ENCODE peak calls at places on chromosomes 4 and X, in nine cellular contexts. M, Y, E, Q, L, N, J, K and U are unnamed samples. For H3K27me3 and H3K36me3, the result is how much of the 10 kb centered on the place peaks cover.

GRCh38 chr4:186829740-186830449 is 106.2 kb upstream of the FAT1 start:
- DNase-seq in M (no peak), Y (no peak), E (no peak), Q (no peak), L (no peak), N (peak), J (no peak), K (no peak), U (no peak)

GRCh38 chrX:40009462-40009851 is 88.3 kb downstream of the BCOR start:
- DNase-seq in M (peak), Y (no peak), E (peak), Q (peak), L (no peak), N (no peak), J (no peak), K (no peak), U (no peak)

GRCh38 chr4:76764251-76764650 is 133.7 kb downstream of the SOWAHB start:
- DNase-seq in M (peak), Y (no peak), E (no peak), Q (peak), L (no peak), N (peak), J (no peak), K (no peak), U (peak)

GRCh38 chr4:110663738-110664444 is 41.0 kb upstream of the PITX2 start:
- DNase-seq in M (no peak), Y (no peak), E (no peak), Q (peak), L (peak), N (no peak), J (no peak), K (no peak), U (peak)

GRCh38 chr4:9952415-9952950 is 68.8 kb downstream of the SLC2A9 start:
- DNase-seq in M (no peak), Y (no peak), E (no peak), Q (no peak), L (no peak), N (no peak), J (no peak), K (no peak), U (no peak)

GRCh38 chrX:151543706-151544105 is 19.8 kb upstream of the PASD1 start:
- DNase-seq in M (no peak), Y (no peak), E (no peak), Q (no peak), L (no peak), N (no peak), J (no peak), K (no peak), U (no peak)

GRCh38 chr4:94558392-94558920 is 106.7 kb downstream of the PDLIM5 start:
- DNase-seq in M (no peak), Y (no peak), E (no peak), Q (no peak), L (no peak), N (no peak), J (no peak), K (no peak), U (no peak)

GRCh38 chr4:41154814-41155177 is 59.5 kb downstream of the APBB2 start:
- DNase-seq in M (no peak), Y (no peak), E (no peak), Q (peak), L (no peak), N (no peak), J (no peak), K (no peak), U (no peak)

GRCh38 chr4:125650557-125650956 is 335.8 kb downstream of the FAT4 start:
- DNase-seq in M (no peak), Y (no peak), E (no peak), Q (no peak), L (no peak), N (no peak), J (no peak), K (no peak), U (no peak)

GRCh38 chr4:145216532-145216931 is 36.1 kb upstream of the OTUD4 start:
- DNase-seq in M (no peak), Y (no peak), E (peak), Q (peak), L (peak), N (peak), J (no peak), K (no peak), U (no peak)

GRCh38 chr4:82046796-82047195 is 327.0 kb downstream of the HNRNPD start:
- DNase-seq in M (no peak), Y (no peak), E (no peak), Q (no peak), L (no peak), N (no peak), J (no peak), K (no peak), U (no peak)

GRCh38 chrX:111511477-111511876 is at the start of gene SERTM2:
- DNase-seq in M (peak), Y (no peak), E (peak), Q (no peak), L (no peak), N (no peak), J (no peak), K (no peak), U (no peak)

DNA sequence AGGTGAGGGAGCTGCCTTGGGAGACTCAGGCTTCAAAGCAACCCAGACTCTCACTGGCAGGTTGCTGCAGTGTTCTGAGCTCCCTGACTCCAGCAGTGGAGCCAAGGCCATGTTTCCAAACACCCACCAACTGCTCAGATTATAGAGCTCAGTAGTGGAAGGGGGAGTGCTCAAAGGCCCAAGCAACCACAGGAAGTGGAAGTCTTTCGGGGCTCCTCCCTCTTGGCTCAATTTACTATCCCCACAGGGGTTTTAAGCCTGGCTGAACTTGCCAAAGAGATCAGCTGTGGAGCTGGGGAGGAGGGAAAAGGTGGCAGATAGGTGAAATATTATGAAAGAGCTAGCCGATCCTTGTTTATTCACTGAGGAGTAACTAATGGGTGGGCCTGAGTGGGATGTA is 82.5 kb downstream of the HPRT1 start:
- DNase-seq in M (peak), Y (no peak), E (peak), Q (peak), L (peak), N (no peak), J (no peak), K (no peak), U (no peak)
- H3K27me3 ChIP-seq in M (under half), Y (under half), E (under half), Q (under half), L (under half), N (under half), J (under half), K (under half), U (under half)

DNA sequence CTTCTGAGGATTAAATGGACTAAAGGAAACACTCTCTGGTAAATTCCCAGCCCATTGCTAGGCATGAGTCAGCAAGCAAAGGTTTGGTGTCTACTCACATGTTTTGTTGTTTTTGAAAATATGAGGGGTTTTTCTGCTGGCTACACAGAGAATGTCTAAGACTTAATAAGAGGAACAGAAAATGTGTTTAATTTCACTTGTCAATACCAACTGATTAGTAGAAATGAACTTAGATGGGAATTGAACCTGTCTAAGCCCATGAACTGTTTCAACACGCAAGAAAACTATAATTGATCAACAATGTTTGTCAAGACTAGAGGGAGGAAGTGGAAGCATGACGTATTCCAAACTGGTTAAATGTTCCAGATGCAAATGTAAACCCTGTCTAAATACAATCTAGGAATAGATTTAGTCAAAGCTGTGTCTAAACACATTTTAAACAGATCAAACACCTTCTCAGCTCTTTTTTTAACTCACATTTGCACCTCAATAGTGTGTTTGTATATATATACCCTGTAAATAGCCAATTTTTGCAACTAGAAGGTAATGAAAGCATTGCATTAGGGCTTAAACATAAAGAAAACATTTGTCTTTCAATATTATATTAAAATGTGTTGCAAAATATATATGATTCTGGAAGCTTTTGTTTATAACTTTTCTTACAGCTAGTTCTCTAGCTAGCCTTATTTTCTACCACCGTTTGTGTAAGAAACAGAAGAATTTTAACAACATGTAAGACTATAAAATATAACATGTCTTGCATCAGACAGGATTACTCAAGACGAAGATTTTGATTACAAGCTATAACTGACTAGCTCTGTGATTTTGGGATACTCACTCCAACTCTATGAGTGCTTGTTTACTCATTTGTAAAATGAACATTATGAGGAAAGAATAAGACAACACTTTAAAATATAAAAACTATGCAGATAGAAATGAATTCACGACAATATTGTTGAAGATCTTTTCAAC is 607.8 kb downstream of the FSTL5 start:
- DNase-seq in M (peak), Y (no peak), E (no peak), Q (peak), L (peak), N (peak), J (no peak), K (no peak), U (no peak)
- H3K4me3 ChIP-seq in M (no peak), Y (no peak), E (no peak), Q (no peak), L (no peak), N (no peak), J (no peak), K (no peak), U (no peak)

GRCh38 chr4:128850252-128850651 is 40.8 kb downstream of the JADE1 start:
- DNase-seq in M (no peak), Y (no peak), E (no peak), Q (no peak), L (no peak), N (no peak), J (no peak), K (no peak), U (no peak)
- H3K36me3 ChIP-seq in M (under half), Y (half or more), E (half or more), Q (half or more), L (half or more), N (half or more), J (half or more), K (half or more), U (under half)

GRCh38 chr4:121819216-121819980 is 4.3 kb downstream of the CCNA2 start:
- DNase-seq in M (no peak), Y (no peak), E (no peak), Q (peak), L (no peak), N (no peak), J (no peak), K (no peak), U (no peak)

GRCh38 chr4:121814756-121815155 is 8.9 kb downstream of the CCNA2 start:
- DNase-seq in M (no peak), Y (no peak), E (no peak), Q (peak), L (no peak), N (no peak), J (no peak), K (no peak), U (no peak)

GRCh38 chr4:121817006-121817405 is 6.7 kb downstream of the CCNA2 start:
- DNase-seq in M (no peak), Y (no peak), E (no peak), Q (no peak), L (no peak), N (no peak), J (no peak), K (no peak), U (no peak)

GRCh38 chr4:121818215-121818614 is 5.5 kb downstream of the CCNA2 start:
- DNase-seq in M (no peak), Y (no peak), E (no peak), Q (no peak), L (no peak), N (no peak), J (no peak), K (no peak), U (no peak)

DNA sequence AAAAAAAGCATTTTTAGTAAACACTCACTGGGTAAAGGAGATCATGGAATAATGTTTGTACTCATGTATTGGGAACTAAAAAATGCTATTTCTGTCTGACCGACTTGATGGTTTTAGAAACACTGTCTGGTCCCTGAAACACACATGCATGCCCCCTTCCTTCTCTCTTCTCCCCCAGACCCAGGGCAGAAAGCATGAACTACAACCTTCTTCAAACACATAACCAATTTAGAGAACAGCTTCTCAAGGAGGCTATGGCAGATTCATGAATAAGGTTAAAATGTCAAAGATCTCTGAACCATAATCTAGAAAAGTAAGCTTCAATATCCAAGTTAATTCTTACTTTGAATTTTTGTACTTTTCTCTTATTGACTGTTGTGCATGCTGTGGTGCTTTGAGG is 6.0 kb downstream of the CCNA2 start:
- DNase-seq in M (no peak), Y (no peak), E (no peak), Q (no peak), L (no peak), N (no peak), J (no peak), K (no peak), U (no peak)
- H3K27me3 ChIP-seq in M (under half), Y (under half), E (under half), Q (under half), L (under half), N (under half), J (under half), K (under half), U (under half)

GRCh38 chr4:28774344-28774743 is 1913.7 kb downstream of the STIM2 start:
- DNase-seq in M (no peak), Y (no peak), E (no peak), Q (no peak), L (no peak), N (no peak), J (no peak), K (no peak), U (no peak)
- H3K4me3 ChIP-seq in M (no peak), Y (no peak), E (no peak), Q (no peak), L (no peak), N (no peak), J (no peak), K (no peak), U (no peak)

GRCh38 chr4:140227286-140227685 is 73.3 kb upstream of the MAML3 start:
- DNase-seq in M (no peak), Y (no peak), E (no peak), Q (no peak), L (no peak), N (no peak), J (no peak), K (no peak), U (no peak)

GRCh38 chr4:140234697-140235060 is 80.7 kb upstream of the MAML3 start:
- DNase-seq in M (no peak), Y (no peak), E (no peak), Q (no peak), L (no peak), N (no peak), J (no peak), K (no peak), U (no peak)

GRCh38 chr4:140233811-140234696 is 80.1 kb upstream of the MAML3 start:
- DNase-seq in M (no peak), Y (no peak), E (no peak), Q (peak), L (peak), N (peak), J (no peak), K (no peak), U (no peak)

DNA sequence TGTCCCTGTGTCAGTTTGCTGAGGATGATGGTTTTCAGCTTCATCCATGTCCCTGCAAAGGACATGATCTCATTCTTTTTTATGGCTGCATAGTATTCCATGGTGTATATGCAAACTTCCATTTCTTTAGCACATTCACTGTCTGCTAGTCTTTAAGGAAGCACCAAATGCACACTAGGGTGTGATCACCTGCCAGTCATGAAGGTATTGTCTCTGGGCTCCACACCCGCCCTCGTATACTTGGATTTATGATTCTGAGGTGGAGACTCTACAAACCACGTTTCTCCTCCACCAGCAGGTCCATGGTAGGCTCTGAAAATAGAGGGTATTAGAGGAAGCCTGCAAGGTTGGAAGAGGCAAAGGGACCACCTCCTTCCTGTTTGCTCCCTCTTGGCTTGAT is 75.9 kb upstream of the MAML3 start:
- DNase-seq in M (no peak), Y (no peak), E (no peak), Q (no peak), L (no peak), N (no peak), J (no peak), K (no peak), U (no peak)
- H3K36me3 ChIP-seq in M (under half), Y (under half), E (under half), Q (under half), L (under half), N (under half), J (under half), K (under half), U (under half)

GRCh38 chrX:79095441-79096338 is 48.8 kb upstream of the GPR174 start:
- DNase-seq in M (no peak), Y (no peak), E (no peak), Q (no peak), L (peak), N (no peak), J (no peak), K (no peak), U (no peak)
- H3K27me3 ChIP-seq in M (under half), Y (under half), E (under half), Q (under half), L (under half), N (under half), J (under half), K (under half), U (under half)

DNA sequence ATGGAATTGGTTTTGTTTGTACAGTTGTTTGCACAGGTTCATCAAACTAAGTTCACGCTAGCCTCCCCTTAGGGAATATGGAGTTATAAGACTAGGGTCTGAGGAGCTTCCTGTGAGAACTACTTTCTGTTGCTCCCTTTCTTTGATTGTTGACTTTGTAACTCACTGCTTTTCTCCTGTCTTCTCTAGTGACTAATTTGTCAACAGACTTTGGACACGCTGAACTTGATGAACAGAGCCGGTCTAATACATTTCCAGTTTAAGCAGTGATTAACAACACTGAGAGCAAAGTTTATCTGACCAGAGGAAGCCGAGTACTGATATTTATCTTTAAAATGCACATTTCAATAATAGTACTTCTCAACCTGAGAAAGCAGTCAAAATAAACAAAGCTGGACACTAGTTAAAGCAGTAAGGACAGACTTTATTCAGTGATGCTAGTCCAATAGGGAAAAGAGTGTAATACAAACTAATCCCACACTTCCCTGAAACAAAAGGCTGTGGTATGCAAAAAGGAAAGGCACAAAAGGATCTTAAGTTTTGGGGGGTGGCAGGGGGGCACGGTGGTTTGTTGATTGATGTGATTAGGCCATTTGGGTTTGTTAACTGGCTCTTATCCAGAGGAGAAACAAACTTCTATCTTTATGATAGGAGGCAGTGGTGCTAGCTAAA is 2.7 kb upstream of the NUDT9 start:
- DNase-seq in M (no peak), Y (no peak), E (no peak), Q (no peak), L (no peak), N (peak), J (no peak), K (no peak), U (no peak)
- H3K4me3 ChIP-seq in M (no peak), Y (no peak), E (no peak), Q (no peak), L (no peak), N (no peak), J (no peak), K (no peak), U (no peak)